ENCODE peak calls at places on chromosome X, in ten cellular contexts. O is heart right ventricle, T is HCT116, G is ovary, W is pancreas, U is PC-3, S is astrocyte, N is fibroblast of lung, D is K562, A is lower lobe of right lung. Q is an unnamed sample. For H3K4me1, the result is how much of the 10 kb centered on the place peaks cover.

GRCh38 chrX:68894513-68895338 is 65.9 kb downstream of the EFNB1 start:
- DNase-seq in O (peak), T (no peak), G (peak), W (peak), U (peak), S (peak), N (peak), D (no peak), A (peak), Q (peak)

GRCh38 chrX:70030242-70030823 is 19.4 kb downstream of the AWAT2 start:
- DNase-seq in O (peak), T (peak), G (no peak), W (peak), U (peak), S (peak), N (peak), D (peak), A (no peak), Q (no peak)

GRCh38 chrX:38166478-38167083 is 54.1 kb downstream of the SRPX start:
- DNase-seq in O (no peak), T (peak), G (no peak), W (no peak), U (peak), S (no peak), N (no peak), D (peak), A (no peak), Q (no peak)

GRCh38 chrX:46571423-46572294 is 1.9 kb upstream of the CHST7 start:
- DNase-seq in O (no peak), T (no peak), G (no peak), W (no peak), U (no peak), S (no peak), N (no peak), D (no peak), A (no peak), Q (no peak)

GRCh38 chrX:47831788-47832187 is 4.9 kb upstream of the ZNF81 start:
- DNase-seq in O (peak), T (peak), G (no peak), W (peak), U (peak), S (no peak), N (peak), D (peak), A (peak), Q (no peak)

GRCh38 chrX:1215123-1215823 is 2.8 kb upstream of the CRLF2 start:
- DNase-seq in O (no peak), T (no peak), G (no peak), W (no peak), U (no peak), S (no peak), N (no peak), D (no peak), A (no peak), Q (no peak)

GRCh38 chrX:110915120-110915519 is 119.5 kb upstream of the CHRDL1 start:
- DNase-seq in O (no peak), T (no peak), G (no peak), W (no peak), U (no peak), S (peak), N (peak), D (no peak), A (no peak), Q (no peak)

GRCh38 chrX:7638053-7638452 is 204.9 kb upstream of the VCX start:
- DNase-seq in O (no peak), T (no peak), G (no peak), W (no peak), U (no peak), S (no peak), N (no peak), D (no peak), A (no peak), Q (no peak)

GRCh38 chrX:8319359-8319758 is 145.3 kb upstream of the VCX3B start:
- DNase-seq in O (no peak), T (no peak), G (no peak), W (no peak), U (no peak), S (no peak), N (no peak), D (no peak), A (no peak), Q (no peak)

GRCh38 chrX:45011131-45011530 is 138.1 kb downstream of the KDM6A start:
- DNase-seq in O (no peak), T (no peak), G (no peak), W (no peak), U (peak), S (peak), N (peak), D (no peak), A (no peak), Q (peak)
- H3K27ac ChIP-seq in O (no peak), T (peak), G (no peak), W (no peak), U (peak), S (peak), N (no peak), D (no peak), A (no peak), Q (no peak)

DNA sequence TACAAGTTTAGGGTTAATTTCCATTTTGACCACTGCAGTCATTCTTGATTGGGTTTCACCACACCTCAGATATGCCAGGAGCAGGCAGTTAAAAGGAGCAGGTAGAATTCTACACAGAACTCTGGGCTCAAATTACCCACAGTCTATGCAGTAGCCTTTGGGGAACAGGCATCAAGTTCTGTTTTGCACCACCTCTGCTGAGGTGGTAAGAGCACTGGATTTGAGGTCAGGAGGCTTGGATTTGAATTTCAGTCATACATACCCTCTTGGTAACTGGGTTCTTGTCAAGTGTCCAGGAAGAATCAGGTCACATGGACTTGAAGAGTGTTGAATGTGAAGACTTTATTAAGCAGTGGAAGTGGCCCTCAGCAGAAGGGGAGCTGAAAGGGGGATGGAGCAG is 40.4 kb upstream of the PGK1 start:
- DNase-seq in O (no peak), T (no peak), G (no peak), W (no peak), U (no peak), S (no peak), N (no peak), D (no peak), A (no peak), Q (no peak)
- H3K4me1 ChIP-seq in O (under half), T (under half), G (under half), W (under half), U (under half), S (under half), N (under half), D (under half), A (under half), Q (under half)

GRCh38 chrX:49186125-49187027 is at the start of gene PRICKLE3:
- DNase-seq in O (peak), T (no peak), G (peak), W (peak), U (peak), S (no peak), N (peak), D (peak), A (peak), Q (no peak)
- TF ChIP-seq CTCF in O (peak), T (peak), G (peak), W (no peak), U (peak), S (no peak), N (peak), D (peak), A (peak), Q (peak)

GRCh38 chrX:103520391-103520790 is 1.1 kb upstream of the RAB40A start:
- DNase-seq in O (no peak), T (no peak), G (no peak), W (no peak), U (peak), S (peak), N (peak), D (no peak), A (no peak), Q (no peak)
- H3K27ac ChIP-seq in O (no peak), T (no peak), G (no peak), W (no peak), U (no peak), S (no peak), N (no peak), D (no peak), A (no peak), Q (no peak)

GRCh38 chrX:39327705-39328104 is 526.4 kb downstream of the MID1IP1 start:
- DNase-seq in O (no peak), T (no peak), G (no peak), W (no peak), U (no peak), S (no peak), N (no peak), D (no peak), A (no peak), Q (no peak)
- H3K4me1 ChIP-seq in O (under half), T (under half), G (under half), W (under half), U (under half), S (under half), N (under half), D (under half), A (under half), Q (under half)

GRCh38 chrX:135453381-135453780 is 31.6 kb downstream of the SMIM10L2A start:
- DNase-seq in O (no peak), T (no peak), G (no peak), W (no peak), U (no peak), S (no peak), N (no peak), D (no peak), A (no peak), Q (no peak)
- TF ChIP-seq CTCF in O (no peak), T (peak), G (no peak), W (no peak), U (no peak), S (no peak), N (no peak), D (peak), A (no peak), Q (no peak)

DNA sequence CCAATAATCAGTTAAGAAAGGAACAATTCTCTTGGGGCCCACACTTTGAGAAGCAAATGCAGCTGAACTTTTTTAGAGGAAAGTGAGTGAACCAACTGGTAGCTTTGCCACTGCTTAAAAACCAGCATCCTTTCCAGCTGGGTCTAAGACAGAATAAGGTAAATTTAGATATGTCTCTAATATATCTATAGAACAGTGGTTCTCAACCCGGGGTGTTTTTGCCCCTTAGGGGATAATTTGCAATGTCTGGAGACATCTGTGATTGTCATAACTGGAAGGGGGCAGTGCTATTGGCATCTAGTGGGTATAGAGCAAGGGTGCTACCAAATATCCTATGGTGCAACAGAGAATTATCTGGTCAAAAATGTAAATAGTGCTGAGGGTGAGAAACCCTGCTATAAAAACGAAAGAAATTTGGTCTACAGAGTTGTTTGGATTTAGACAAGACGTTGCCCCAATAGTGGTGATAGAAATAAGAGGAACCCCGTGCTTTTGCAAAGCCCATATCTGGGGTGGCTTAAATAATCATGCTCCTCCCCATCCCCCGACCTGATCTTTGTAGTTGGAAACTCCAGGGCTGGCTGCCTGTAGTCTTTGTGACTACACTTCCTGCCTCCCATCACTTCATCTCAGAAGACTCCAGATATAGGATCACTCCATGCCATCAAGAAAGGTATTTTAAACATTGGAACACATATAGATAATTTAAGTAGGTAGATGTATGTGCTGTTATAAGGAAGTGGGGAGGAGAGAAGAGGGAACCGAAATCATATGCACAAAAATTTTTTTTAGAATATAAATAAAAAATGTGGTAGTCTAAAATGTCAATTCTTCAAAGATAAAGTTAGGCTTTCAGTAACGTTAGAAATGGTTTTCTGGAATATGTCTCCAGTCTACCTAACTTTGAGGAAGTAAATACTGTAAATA is at the start of gene TLR7:
- DNase-seq in O (no peak), T (no peak), G (no peak), W (no peak), U (no peak), S (no peak), N (no peak), D (no peak), A (no peak), Q (no peak)
- H3K27ac ChIP-seq in O (no peak), T (no peak), G (no peak), W (no peak), U (no peak), S (no peak), N (no peak), D (no peak), A (no peak), Q (no peak)

GRCh38 chrX:10112510-10112909 is 44.3 kb upstream of the CLCN4 start:
- DNase-seq in O (no peak), T (no peak), G (no peak), W (no peak), U (no peak), S (no peak), N (no peak), D (no peak), A (no peak), Q (no peak)

GRCh38 chrX:10111364-10112148 is 45.2 kb upstream of the CLCN4 start:
- DNase-seq in O (peak), T (no peak), G (peak), W (no peak), U (no peak), S (no peak), N (no peak), D (no peak), A (no peak), Q (no peak)

GRCh38 chrX:10109695-10110094 is 47.1 kb upstream of the CLCN4 start:
- DNase-seq in O (peak), T (no peak), G (peak), W (no peak), U (no peak), S (no peak), N (no peak), D (no peak), A (no peak), Q (no peak)

GRCh38 chrX:10110316-10110932 is 46.4 kb upstream of the CLCN4 start:
- DNase-seq in O (no peak), T (no peak), G (no peak), W (no peak), U (no peak), S (no peak), N (no peak), D (no peak), A (no peak), Q (no peak)

DNA sequence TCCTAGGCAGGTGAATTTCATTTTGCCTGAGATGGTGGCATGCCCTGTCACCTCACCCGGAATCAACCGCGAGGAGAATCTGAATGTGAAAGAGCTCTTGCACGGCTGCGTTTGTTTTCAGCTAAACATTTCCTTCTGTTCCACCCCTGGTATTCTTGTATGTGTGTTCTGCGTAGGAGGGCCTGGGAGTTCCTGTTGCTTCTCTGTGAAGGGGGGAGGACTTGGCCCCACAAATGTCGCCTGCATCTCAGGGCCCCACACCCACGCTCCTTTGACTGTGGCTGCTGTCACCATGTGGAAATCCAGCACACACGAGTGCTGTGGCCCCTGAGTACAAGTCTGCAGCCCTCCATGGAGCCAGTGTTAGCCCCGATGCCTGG is 45.8 kb upstream of the CLCN4 start:
- DNase-seq in O (no peak), T (no peak), G (no peak), W (no peak), U (no peak), S (no peak), N (no peak), D (no peak), A (no peak), Q (no peak)
- H3K4me1 ChIP-seq in O (half or more), T (under half), G (under half), W (under half), U (under half), S (under half), N (under half), D (under half), A (under half), Q (under half)

DNA sequence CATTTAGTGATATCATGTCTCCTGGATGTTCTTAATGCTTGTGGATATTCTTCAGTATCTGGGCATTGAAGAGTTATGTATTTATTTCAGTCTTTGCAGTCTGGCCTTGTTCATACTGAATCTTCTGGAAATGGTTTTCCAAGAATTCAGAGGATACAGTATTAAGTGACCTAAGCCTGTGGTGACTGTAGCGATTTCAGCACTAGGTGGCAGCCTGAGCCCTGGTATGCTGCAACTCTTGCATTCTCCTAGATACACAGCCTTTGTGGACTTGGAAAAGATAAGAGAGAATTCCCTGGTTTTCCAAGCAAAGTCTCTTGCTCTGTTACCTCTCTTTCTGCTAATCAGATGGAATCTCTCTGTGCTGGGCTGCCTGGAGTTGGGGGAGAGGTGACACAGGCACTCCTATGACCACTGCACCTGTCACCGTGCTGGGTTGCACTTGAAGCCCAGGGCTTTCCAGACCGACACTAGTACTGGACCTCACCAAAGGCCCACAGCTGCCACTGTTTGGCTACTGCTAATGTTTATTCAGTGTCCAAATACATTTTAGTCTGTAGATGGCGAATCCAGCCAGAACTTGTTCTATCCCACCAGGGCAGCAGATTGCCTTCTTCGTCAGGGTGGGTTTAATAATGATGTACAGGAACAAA is 19.3 kb upstream of the SPIN2A start:
- DNase-seq in O (peak), T (peak), G (no peak), W (no peak), U (peak), S (peak), N (peak), D (peak), A (no peak), Q (peak)
- TF ChIP-seq CTCF in O (peak), T (peak), G (no peak), W (no peak), U (peak), S (peak), N (peak), D (peak), A (peak), Q (peak)

DNA sequence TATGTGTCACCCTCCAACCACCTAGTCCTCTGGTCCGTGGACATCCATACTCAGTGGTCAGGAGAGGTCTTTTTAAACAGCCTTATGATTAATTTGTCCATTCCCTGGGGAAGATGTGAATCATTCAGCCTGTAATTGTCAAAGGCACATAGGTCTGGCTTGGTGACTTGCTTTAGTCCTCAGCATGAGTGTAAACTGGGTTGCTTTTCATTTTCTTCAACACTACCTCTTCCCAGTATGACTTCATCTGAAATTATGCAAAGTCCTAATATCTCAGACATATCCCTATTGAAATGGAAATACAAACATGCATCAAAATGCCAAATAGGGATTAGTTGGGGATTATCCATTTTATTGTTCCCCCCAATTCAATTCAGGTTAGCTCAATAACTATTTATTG is 208.3 kb upstream of the AMOT start:
- DNase-seq in O (no peak), T (no peak), G (no peak), W (no peak), U (no peak), S (peak), N (peak), D (no peak), A (no peak), Q (peak)
- H3K27ac ChIP-seq in O (no peak), T (no peak), G (no peak), W (no peak), U (no peak), S (no peak), N (no peak), D (no peak), A (no peak), Q (no peak)